ENCODE peak calls at places on chromosomes 4 and X, in four cellular contexts. One of them, this sample, is unnamed.

GRCh38 chr4:8150152-8151090 is 8.2 kb downstream of the ABLIM2 start:
- DNase-seq in substantia nigra: no peak
- DNase-seq in pancreas: peak; percentile 13
- DNase-seq in adipocyte: no peak
- DNase-seq in this sample: no peak

GRCh38 chr4:56430203-56430602 is 5.2 kb downstream of the PPAT start:
- DNase-seq in substantia nigra: no peak
- DNase-seq in pancreas: no peak
- DNase-seq in adipocyte: no peak
- DNase-seq in this sample: no peak

GRCh38 chrX:55160685-55161552 is 59.2 kb upstream of the PAGE5 start:
- DNase-seq in substantia nigra: peak; percentile 82
- DNase-seq in pancreas: peak; percentile 91
- DNase-seq in adipocyte: peak; percentile 89
- DNase-seq in this sample: peak; percentile 50

GRCh38 chrX:25601323-25601722 is 536.8 kb upstream of the MAGEB18 start:
- DNase-seq in substantia nigra: no peak
- DNase-seq in pancreas: no peak
- DNase-seq in adipocyte: no peak
- DNase-seq in this sample: no peak

GRCh38 chr4:118865091-118865708 is 23.5 kb upstream of the SYNPO2 start:
- DNase-seq in substantia nigra: no peak
- DNase-seq in pancreas: peak; percentile 33
- DNase-seq in adipocyte: peak; percentile 69
- DNase-seq in this sample: peak; percentile 28

GRCh38 chr4:82017680-82018079 is 356.1 kb downstream of the HNRNPD start:
- DNase-seq in substantia nigra: no peak
- DNase-seq in pancreas: no peak
- DNase-seq in adipocyte: peak; percentile 42
- DNase-seq in this sample: no peak

GRCh38 chr4:1011022-1011694 is at the start of gene FGFRL1:
- DNase-seq in substantia nigra: peak; percentile 59
- DNase-seq in pancreas: peak; percentile 98
- DNase-seq in adipocyte: peak; percentile 97
- DNase-seq in this sample: peak; percentile 90

GRCh38 chr4:153402366-153402765 is 57.9 kb downstream of the MND1 start:
- DNase-seq in substantia nigra: no peak
- DNase-seq in pancreas: no peak
- DNase-seq in adipocyte: no peak
- DNase-seq in this sample: no peak

GRCh38 chr4:173505924-173506779 is 23.9 kb downstream of the HAND2 start:
- DNase-seq in substantia nigra: peak; percentile 20
- DNase-seq in pancreas: peak; percentile 60
- DNase-seq in adipocyte: peak; percentile 77
- DNase-seq in this sample: no peak

GRCh38 chr4:175891863-175892262 is 79.8 kb upstream of the GPM6A start:
- DNase-seq in substantia nigra: no peak
- DNase-seq in pancreas: no peak
- DNase-seq in adipocyte: peak; percentile 63
- DNase-seq in this sample: no peak

GRCh38 chr4:92305878-92306520 is 2.2 kb downstream of the GRID2 start:
- DNase-seq in substantia nigra: peak; percentile 24
- DNase-seq in pancreas: no peak
- DNase-seq in adipocyte: no peak
- DNase-seq in this sample: no peak

GRCh38 chr4:12884846-12885796 is 599.0 kb downstream of the RAB28 start:
- DNase-seq in substantia nigra: no peak
- DNase-seq in pancreas: no peak
- DNase-seq in adipocyte: no peak
- DNase-seq in this sample: no peak

GRCh38 chrX:86002076-86002896 is 45.1 kb downstream of the CHM start:
- DNase-seq in substantia nigra: no peak
- DNase-seq in pancreas: peak; percentile 15
- DNase-seq in adipocyte: no peak
- DNase-seq in this sample: no peak

GRCh38 chr4:185244763-185245162 is 35.4 kb downstream of the SNX25 start:
- DNase-seq in substantia nigra: no peak
- DNase-seq in pancreas: no peak
- DNase-seq in adipocyte: no peak
- DNase-seq in this sample: no peak

GRCh38 chr4:105894570-105895323 is 524 bp upstream of the NPNT start:
- DNase-seq in substantia nigra: no peak
- DNase-seq in pancreas: peak; percentile 72
- DNase-seq in adipocyte: peak; percentile 32
- DNase-seq in this sample: no peak

GRCh38 chr4:1463088-1463926 is 57.1 kb upstream of the NKX1-1 start:
- DNase-seq in substantia nigra: no peak
- DNase-seq in pancreas: no peak
- DNase-seq in adipocyte: peak; percentile 77
- DNase-seq in this sample: no peak

GRCh38 chr4:84912741-84913140 is 53.7 kb downstream of the WDFY3 start:
- DNase-seq in substantia nigra: no peak
- DNase-seq in pancreas: no peak
- DNase-seq in adipocyte: no peak
- DNase-seq in this sample: no peak

GRCh38 chr4:162682651-162683050 is 484.0 kb downstream of the NAF1 start:
- DNase-seq in substantia nigra: no peak
- DNase-seq in pancreas: no peak
- DNase-seq in adipocyte: no peak
- DNase-seq in this sample: no peak

GRCh38 chrX:47960400-47960799 is 43.4 kb downstream of the ZNF182 start:
- DNase-seq in substantia nigra: no peak
- DNase-seq in pancreas: no peak
- DNase-seq in adipocyte: no peak
- DNase-seq in this sample: no peak

GRCh38 chrX:148282504-148282903 is 217.9 kb upstream of the AFF2 start:
- DNase-seq in substantia nigra: no peak
- DNase-seq in pancreas: no peak
- DNase-seq in adipocyte: no peak
- DNase-seq in this sample: no peak

GRCh38 chr4:113325876-113326615 is 276.6 kb downstream of the ANK2 start:
- DNase-seq in substantia nigra: no peak
- DNase-seq in pancreas: no peak
- DNase-seq in adipocyte: no peak
- DNase-seq in this sample: no peak

GRCh38 chr4:2289311-2289954 is 27.5 kb upstream of the MXD4 start:
- DNase-seq in substantia nigra: no peak
- DNase-seq in pancreas: no peak
- DNase-seq in adipocyte: no peak
- DNase-seq in this sample: no peak

GRCh38 chrX:54044877-54045328 is 630 bp upstream of the PHF8 start:
- DNase-seq in substantia nigra: no peak
- DNase-seq in pancreas: no peak
- DNase-seq in adipocyte: no peak
- DNase-seq in this sample: no peak

GRCh38 chr4:98092833-98093439 is 50.3 kb downstream of the STPG2 start:
- DNase-seq in substantia nigra: no peak
- DNase-seq in pancreas: no peak
- DNase-seq in adipocyte: peak; percentile 62
- DNase-seq in this sample: no peak

GRCh38 chr4:7462509-7462971 is 27.8 kb upstream of the PSAPL1 start:
- DNase-seq in substantia nigra: peak; percentile 85
- DNase-seq in pancreas: no peak
- DNase-seq in adipocyte: peak; percentile 13
- DNase-seq in this sample: peak; percentile 58

GRCh38 chr4:11488657-11489448 is 60.2 kb upstream of the HS3ST1 start:
- DNase-seq in substantia nigra: no peak
- DNase-seq in pancreas: no peak
- DNase-seq in adipocyte: no peak
- DNase-seq in this sample: no peak

This sample was measured in frontal cortex.